ENCODE peak calls at places on chromosomes 6 and 20, in five cellular contexts. B is fibroblast of lung, T is upper lobe of left lung, X is aorta, Y is adipocyte. F is an unnamed sample.
A peak's percentile ranks its signal among the peaks of the same experiment; 100 is the strongest.

GRCh38 chr20:37651932-37652331 is 41.9 kb upstream of the CTNNBL1 start:
- DNase-seq in T (peak; percentile 56), X (no peak), B (peak; percentile 5), Y (peak; percentile 9), F (peak; percentile 59)

GRCh38 chr6:161393839-161394364 is 120.0 kb upstream of the AGPAT4 start:
- DNase-seq in X (no peak), Y (peak; percentile 93), B (peak; percentile 90), T (peak; percentile 58), F (peak; percentile 51)

GRCh38 chr6:29762781-29763214 is 39.6 kb downstream of the HLA-F start:
- DNase-seq in B (no peak), Y (peak; percentile 15), T (no peak), X (no peak), F (peak; percentile 75)

GRCh38 chr20:49447946-49448809 is 34.3 kb downstream of the KCNB1 start:
- DNase-seq in T (no peak), Y (peak; percentile 13), B (no peak), X (no peak), F (no peak)

GRCh38 chr20:36472656-36473071 is 68.7 kb upstream of the MYL9 start:
- DNase-seq in B (peak; percentile 30), Y (peak; percentile 64), T (peak; percentile 72), X (peak; percentile 81), F (peak; percentile 58)

GRCh38 chr6:3088446-3088845 is 20.2 kb downstream of the RIPK1 start:
- DNase-seq in T (no peak), X (no peak), Y (no peak), B (peak; percentile 56), F (peak; percentile 5)

GRCh38 chr6:23964865-23965264 is 161.2 kb upstream of the NRSN1 start:
- DNase-seq in T (no peak), B (no peak), X (no peak), Y (no peak), F (no peak)

GRCh38 chr6:1771324-1771723 is 161.6 kb downstream of the FOXC1 start:
- DNase-seq in Y (no peak), X (no peak), B (peak; percentile 51), T (no peak), F (peak; percentile 14)

GRCh38 chr6:101703311-101703710 is 309.8 kb downstream of the GRIK2 start:
- DNase-seq in B (no peak), T (no peak), X (no peak), Y (no peak), F (no peak)

GRCh38 chr6:18277181-18278006 is 13.1 kb upstream of the DEK start:
- DNase-seq in B (peak; percentile 33), T (no peak), Y (peak; percentile 68), X (no peak), F (no peak)
- H3K4me3 ChIP-seq in B (peak overlapping the region; percentile 47), T (no peak overlapping the region), Y (peak overlapping the region; percentile 75), X (peak overlapping the region; percentile 22), F (peak overlapping the region; percentile 44)

GRCh38 chr20:63014287-63014686 is 7.5 kb upstream of the BHLHE23 start:
- DNase-seq in T (no peak), B (no peak), Y (no peak), X (no peak), F (no peak)

GRCh38 chr20:63014710-63015109 is 7.9 kb upstream of the BHLHE23 start:
- DNase-seq in T (no peak), B (no peak), Y (no peak), X (no peak), F (no peak)

GRCh38 chr20:63015147-63015664 is 8.4 kb upstream of the BHLHE23 start:
- DNase-seq in B (no peak), X (no peak), Y (no peak), T (no peak), F (no peak)

GRCh38 chr20:63011798-63012197 is 5.0 kb upstream of the BHLHE23 start:
- DNase-seq in B (no peak), X (no peak), T (no peak), Y (peak; percentile 53), F (peak; percentile 94)

DNA sequence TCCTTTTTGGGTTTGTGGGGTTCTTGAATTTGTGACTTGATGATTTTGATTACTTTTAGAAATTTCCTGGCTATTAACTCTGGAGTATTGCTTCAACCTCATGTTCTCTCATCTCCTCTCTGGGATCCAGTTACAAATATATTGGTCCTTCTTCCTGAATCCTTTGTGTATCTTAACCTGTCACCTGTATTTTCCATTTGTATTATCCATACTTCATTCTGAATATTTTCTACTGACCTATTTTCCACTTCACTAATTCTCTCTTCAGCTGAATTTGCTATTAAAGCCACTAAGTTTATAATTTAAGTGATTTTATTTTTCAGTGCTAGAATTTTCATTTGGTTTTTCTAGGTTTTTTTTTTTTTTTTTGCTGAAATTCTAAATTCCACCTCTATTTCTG is 6.4 kb upstream of the BHLHE23 start:
- DNase-seq in T (no peak), Y (no peak), X (no peak), B (no peak), F (no peak)
- H3K27me3 ChIP-seq in T (peaks cover 36% of the 10 kb centered on the region), Y (peaks cover 84% of the 10 kb centered on the region), X (no peaks in the 10 kb centered on the region), B (peaks cover 55% of the 10 kb centered on the region), F (peaks cover 25% of the 10 kb centered on the region)

GRCh38 chr6:27114792-27115191 is 132.7 kb upstream of the PRSS16 start:
- DNase-seq in B (no peak), X (no peak), Y (no peak), T (no peak), F (no peak)

GRCh38 chr6:27111743-27112142 is 135.8 kb upstream of the PRSS16 start:
- DNase-seq in T (no peak), X (no peak), Y (no peak), B (no peak), F (no peak)

GRCh38 chr6:27112974-27113373 is 134.5 kb upstream of the PRSS16 start:
- DNase-seq in X (no peak), Y (no peak), T (no peak), B (no peak), F (no peak)
- H3K9me3 ChIP-seq in X (peaks cover 1% of the 10 kb centered on the region), Y (no peaks in the 10 kb centered on the region), T (no peaks in the 10 kb centered on the region), B (no peaks in the 10 kb centered on the region), F (no peaks in the 10 kb centered on the region)

DNA sequence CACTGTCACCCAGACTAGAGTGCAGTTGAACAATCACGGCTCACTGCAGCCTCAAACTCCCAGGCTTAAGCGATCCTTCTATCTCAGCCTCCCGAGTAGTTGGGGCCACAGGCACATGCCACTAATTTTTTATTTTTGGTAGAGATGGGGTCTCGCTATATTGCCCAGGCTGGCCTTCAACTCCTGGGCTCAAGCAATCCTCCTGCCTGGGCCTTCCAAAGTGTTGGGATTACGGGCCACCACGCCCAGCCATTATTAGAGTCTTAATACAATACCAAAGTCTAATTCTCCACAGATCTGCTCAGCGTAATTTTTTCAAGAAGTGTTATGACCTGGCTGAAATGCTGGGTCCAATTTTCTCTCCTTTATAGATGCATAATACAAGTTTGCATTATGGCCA is 3.0 kb downstream of the GCLC start:
- DNase-seq in B (no peak), T (no peak), X (no peak), Y (no peak), F (no peak)
- H3K4me3 ChIP-seq in B (no peak overlapping the region), T (no peak overlapping the region), X (no peak overlapping the region), Y (no peak overlapping the region), F (no peak overlapping the region)

GRCh38 chr20:59664389-59665055 is 60.2 kb downstream of the PHACTR3 start:
- DNase-seq in T (no peak), Y (no peak), B (no peak), X (no peak), F (no peak)
- H3K27me3 ChIP-seq in T (no peaks in the 10 kb centered on the region), Y (peaks cover 17% of the 10 kb centered on the region), B (no peaks in the 10 kb centered on the region), X (no peaks in the 10 kb centered on the region), F (no peaks in the 10 kb centered on the region)

GRCh38 chr6:164296411-164296810 is 881.9 kb downstream of the QKI start:
- DNase-seq in B (peak; percentile 38), T (no peak), X (no peak), Y (no peak), F (no peak)
- H3K9me3 ChIP-seq in B (no peaks in the 10 kb centered on the region), T (peaks cover 3% of the 10 kb centered on the region), X (peaks cover 6% of the 10 kb centered on the region), Y (peaks cover 7% of the 10 kb centered on the region), F (no peaks in the 10 kb centered on the region)

GRCh38 chr20:33433465-33433864 is 10.1 kb downstream of the SNTA1 start:
- DNase-seq in T (peak; percentile 74), B (no peak), Y (no peak), X (peak; percentile 90), F (no peak)
- H3K4me3 ChIP-seq in T (no peak overlapping the region), B (no peak overlapping the region), Y (no peak overlapping the region), X (no peak overlapping the region), F (no peak overlapping the region)

F was measured in MG63.